ENCODE peak calls at places on chromosomes 6 and 20, in five cellular contexts. H is activated T-helper 2 cell treated with anti-CD3 and anti-CD28 coated beads, Interferon-gamma antibody, Interleukin-2, Interleukin-4, amounts not matched to agents 10 μg/mL and 5 μg/mL and 100 μg/mL, durations not matched to agents 14 hours and 24 hours and 36 hours; C is NCI-H1417 treated with DMSO at 0.1 percent for 48 hours; Q is NCI-H748 treated with DMSO at 0.1 percent for 48 hours; M is astrocyte. W is an unnamed sample.
A peak's percentile ranks its signal among the peaks of the same experiment; 100 is the strongest.

GRCh38 chr6:20924911-20925543 is 390.8 kb downstream of the CDKAL1 start:
- DNase-seq in H (no peak), C (no peak), M (no peak), Q (no peak), W (no peak)

GRCh38 chr6:15242503-15242902 is 3.4 kb upstream of the JARID2 start:
- DNase-seq in M (no peak), Q (no peak), H (no peak), C (no peak), W (no peak)

GRCh38 chr6:21603516-21603952 is 10.0 kb downstream of the SOX4 start:
- DNase-seq in C (no peak), Q (peak; percentile 59), M (no peak), H (no peak), W (no peak)

GRCh38 chr6:151240036-151240685 is 394 bp downstream of the AKAP12 start:
- DNase-seq in M (peak; percentile 69), C (peak; percentile 31), Q (peak; percentile 50), H (peak; percentile 28), W (no peak)

GRCh38 chr6:90412538-90413369 is 116.1 kb upstream of the BACH2 start:
- DNase-seq in Q (no peak), H (no peak), M (no peak), C (no peak), W (no peak)

GRCh38 chr6:9875605-9876353 is 539.1 kb downstream of the TFAP2A start:
- DNase-seq in H (no peak), Q (no peak), M (no peak), C (no peak), W (no peak)

GRCh38 chr6:170505306-170505705 is 47.8 kb downstream of the PSMB1 start:
- DNase-seq in Q (no peak), M (no peak), H (no peak), C (no peak), W (peak; percentile 43)

GRCh38 chr6:73854998-73855718 is 159.2 kb downstream of the CD109 start:
- DNase-seq in H (no peak), M (peak; percentile 38), Q (peak; percentile 41), C (peak; percentile 3), W (peak; percentile 45)

GRCh38 chr6:51025082-51025777 is 206.6 kb downstream of the TFAP2B start:
- DNase-seq in Q (no peak), M (peak; percentile 75), C (no peak), H (no peak), W (no peak)

GRCh38 chr6:85126448-85127178 is 323.3 kb upstream of the NT5E start:
- DNase-seq in H (no peak), Q (peak; percentile 10), C (no peak), M (no peak), W (peak; percentile 82)

GRCh38 chr6:41182069-41183034 is 18.6 kb downstream of the TREML2 start:
- DNase-seq in M (peak; percentile 18), H (peak; percentile 47), Q (peak; percentile 6), C (no peak), W (peak; percentile 1)

GRCh38 chr20:32510601-32511357 is 74.4 kb downstream of the NOL4L start:
- DNase-seq in Q (no peak), M (no peak), C (no peak), H (no peak), W (no peak)

GRCh38 chr20:22464312-22465003 is 119.9 kb downstream of the FOXA2 start:
- DNase-seq in C (no peak), M (no peak), H (no peak), Q (no peak), W (no peak)

GRCh38 chr6:143514996-143515760 is 3.7 kb upstream of the FUCA2 start:
- DNase-seq in H (no peak), M (peak; percentile 35), C (no peak), Q (no peak), W (no peak)

GRCh38 chr6:85675030-85675819 is 32.5 kb upstream of the SYNCRIP start:
- DNase-seq in Q (no peak), C (no peak), H (no peak), M (peak; percentile 73), W (no peak)

GRCh38 chr20:49612127-49612738 is 44.3 kb upstream of the PTGIS start:
- DNase-seq in M (no peak), Q (no peak), C (no peak), H (no peak), W (no peak)

GRCh38 chr6:76770166-76770565 is 693.1 kb downstream of the HTR1B start:
- DNase-seq in C (no peak), H (no peak), M (no peak), Q (no peak), W (no peak)

GRCh38 chr6:21188505-21189223 is 404.9 kb upstream of the SOX4 start:
- DNase-seq in C (peak; percentile 39), Q (peak; percentile 92), M (no peak), H (no peak), W (peak; percentile 24)

GRCh38 chr6:162621246-162621645 is 106.3 kb downstream of the PRKN start:
- DNase-seq in M (peak; percentile 72), C (no peak), H (no peak), Q (no peak), W (no peak)

GRCh38 chr20:2140561-2140960 is 38.9 kb downstream of the STK35 start:
- DNase-seq in Q (no peak), H (no peak), M (peak; percentile 31), C (no peak), W (no peak)

GRCh38 chr20:59043698-59044097 is 1.1 kb upstream of the PRELID3B start:
- DNase-seq in C (no peak), M (no peak), Q (no peak), H (no peak), W (no peak)

GRCh38 chr6:105869835-105870506 is 216.2 kb upstream of the PRDM1 start:
- DNase-seq in H (no peak), C (no peak), M (no peak), Q (no peak), W (no peak)

GRCh38 chr6:119313937-119314893 is 35.3 kb downstream of the MAN1A1 start:
- DNase-seq in Q (no peak), C (no peak), M (no peak), H (peak; percentile 39), W (no peak)

GRCh38 chr20:21302645-21303060 is 478 bp upstream of the XRN2 start:
- DNase-seq in Q (no peak), C (no peak), M (no peak), H (no peak), W (no peak)

GRCh38 chr6:170222498-170223471 is 68.1 kb downstream of the DLL1 start:
- DNase-seq in M (peak; percentile 53), C (peak; percentile 70), H (no peak), Q (peak; percentile 82), W (peak; percentile 94)

GRCh38 chr20:31894980-31895675 is 24.7 kb downstream of the TTLL9 start:
- DNase-seq in M (peak; percentile 11), C (no peak), H (no peak), Q (no peak), W (no peak)

GRCh38 chr20:60453847-60454246 is 495.6 kb downstream of the CDH26 start:
- DNase-seq in C (no peak), Q (no peak), M (no peak), H (no peak), W (no peak)

GRCh38 chr6:51618563-51618962 is 468.9 kb downstream of the PKHD1 start:
- DNase-seq in M (no peak), H (no peak), Q (no peak), C (no peak), W (no peak)

W was measured in NCI-H774.